ENCODE peak calls at places on chromosomes 4 and X, in ten cellular contexts. Y is fibroblast of lung; I is heart left ventricle; U is tibial artery; J is CD8-positive, alpha-beta memory T cell; F is upper lobe of left lung; N is GM23338; R is ovary; M is kidney; K is cardiac muscle cell. X is an unnamed sample. For H3K4me1, the result is how much of the 10 kb centered on the place peaks cover.

GRCh38 chr4:168765726-168766125 is 244.3 kb downstream of the CBR4 start:
- DNase-seq in Y (peak), I (peak), U (peak), J (no peak), F (no peak), N (no peak), R (no peak), M (no peak), K (no peak), X (peak)

GRCh38 chrX:50626432-50626831 is 155.8 kb upstream of the DGKK start:
- DNase-seq in Y (no peak), I (no peak), U (no peak), J (no peak), F (no peak), N (no peak), R (no peak), M (no peak), K (no peak), X (no peak)

GRCh38 chrX:118448273-118448783 is 47.3 kb upstream of the DOCK11 start:
- DNase-seq in Y (no peak), I (no peak), U (no peak), J (no peak), F (no peak), N (no peak), R (no peak), M (no peak), K (no peak), X (no peak)

GRCh38 chrX:129787336-129788055 is 7.7 kb downstream of the SASH3 start:
- DNase-seq in Y (no peak), I (no peak), U (no peak), J (no peak), F (no peak), N (no peak), R (peak), M (no peak), K (no peak), X (no peak)

GRCh38 chr4:18593297-18594002 is 571.9 kb upstream of the LCORL start:
- DNase-seq in Y (peak), I (peak), U (no peak), J (peak), F (peak), N (peak), R (no peak), M (no peak), K (peak), X (no peak)

GRCh38 chr4:35516102-35516501 is 728.2 kb downstream of the ARAP2 start:
- DNase-seq in Y (no peak), I (no peak), U (no peak), J (no peak), F (no peak), N (no peak), R (no peak), M (no peak), K (no peak), X (no peak)

GRCh38 chrX:42678133-42678532 is 99.8 kb downstream of the PPP1R2C start:
- DNase-seq in Y (no peak), I (no peak), U (no peak), J (no peak), F (no peak), N (peak), R (no peak), M (no peak), K (no peak), X (no peak)

GRCh38 chr4:56147371-56147770 is 198.6 kb downstream of the CEP135 start:
- DNase-seq in Y (peak), I (no peak), U (no peak), J (no peak), F (no peak), N (no peak), R (no peak), M (no peak), K (no peak), X (no peak)

GRCh38 chrX:71253253-71254091 is 468 bp downstream of the ZMYM3 start:
- DNase-seq in Y (peak), I (peak), U (no peak), J (peak), F (no peak), N (peak), R (peak), M (no peak), K (peak), X (peak)

GRCh38 chr4:71201817-71202576 is 136.8 kb upstream of the SLC4A4 start:
- DNase-seq in Y (no peak), I (no peak), U (no peak), J (no peak), F (no peak), N (no peak), R (no peak), M (no peak), K (no peak), X (no peak)

GRCh38 chr4:9904976-9905587 is 116.2 kb downstream of the SLC2A9 start:
- DNase-seq in Y (no peak), I (no peak), U (no peak), J (no peak), F (no peak), N (no peak), R (no peak), M (no peak), K (no peak), X (peak)

GRCh38 chrX:68941385-68941952 is 112.6 kb downstream of the EFNB1 start:
- DNase-seq in Y (peak), I (no peak), U (no peak), J (no peak), F (no peak), N (no peak), R (no peak), M (no peak), K (no peak), X (no peak)

GRCh38 chr4:55364691-55365346 is 18.8 kb downstream of the SRD5A3 start:
- DNase-seq in Y (no peak), I (no peak), U (no peak), J (no peak), F (no peak), N (peak), R (no peak), M (no peak), K (no peak), X (no peak)

GRCh38 chrX:153878969-153879653 is 6.9 kb downstream of the L1CAM start:
- DNase-seq in Y (no peak), I (no peak), U (no peak), J (no peak), F (no peak), N (peak), R (no peak), M (no peak), K (peak), X (no peak)

GRCh38 chrX:24226176-24226575 is 76.6 kb downstream of the ZFX start:
- DNase-seq in Y (no peak), I (no peak), U (no peak), J (no peak), F (no peak), N (no peak), R (no peak), M (no peak), K (no peak), X (no peak)

GRCh38 chrX:8731579-8732395 is at the start of gene ANOS1:
- DNase-seq in Y (peak), I (peak), U (peak), J (no peak), F (peak), N (peak), R (no peak), M (peak), K (peak), X (peak)

GRCh38 chr4:139861471-139861870 is 195.9 kb downstream of the MGST2 start:
- DNase-seq in Y (no peak), I (no peak), U (no peak), J (no peak), F (no peak), N (no peak), R (no peak), M (no peak), K (no peak), X (no peak)

GRCh38 chr4:57426779-57427395 is 316.7 kb upstream of the IGFBP7 start:
- DNase-seq in Y (peak), I (peak), U (peak), J (no peak), F (peak), N (peak), R (peak), M (peak), K (peak), X (peak)

GRCh38 chr4:103484521-103484920 is 235.3 kb downstream of the TACR3 start:
- DNase-seq in Y (no peak), I (no peak), U (no peak), J (no peak), F (no peak), N (no peak), R (no peak), M (no peak), K (no peak), X (no peak)

GRCh38 chr4:83362492-83363329 is 28.1 kb upstream of the HPSE start:
- DNase-seq in Y (peak), I (no peak), U (no peak), J (no peak), F (no peak), N (peak), R (no peak), M (no peak), K (no peak), X (no peak)

GRCh38 chr4:180281726-180282125 is 1961.5 kb upstream of the TENM3 start:
- DNase-seq in Y (no peak), I (no peak), U (no peak), J (no peak), F (no peak), N (no peak), R (no peak), M (no peak), K (no peak), X (no peak)

GRCh38 chr4:165359501-165359900 is 19.3 kb upstream of the CPE start:
- DNase-seq in Y (peak), I (no peak), U (no peak), J (no peak), F (no peak), N (no peak), R (no peak), M (no peak), K (no peak), X (no peak)

GRCh38 chr4:117085185-117085701 is at the start of gene TRAM1L1:
- DNase-seq in Y (peak), I (peak), U (no peak), J (no peak), F (peak), N (peak), R (peak), M (peak), K (peak), X (peak)

GRCh38 chr4:99998062-99998880 is 48.2 kb upstream of the H2AZ1 start:
- DNase-seq in Y (peak), I (no peak), U (no peak), J (no peak), F (no peak), N (peak), R (no peak), M (no peak), K (peak), X (no peak)

GRCh38 chr4:40241026-40241425 is 44.2 kb downstream of the RHOH start:
- DNase-seq in Y (no peak), I (no peak), U (no peak), J (no peak), F (no peak), N (no peak), R (no peak), M (no peak), K (no peak), X (no peak)
- H3K4me1 ChIP-seq in Y (under half), I (under half), U (under half), J (half or more), F (under half), N (under half), R (under half), M (under half), K (under half), X (under half)

GRCh38 chr4:3372264-3372932 is 69.4 kb upstream of the HGFAC start:
- DNase-seq in Y (no peak), I (no peak), U (no peak), J (no peak), F (no peak), N (no peak), R (no peak), M (no peak), K (no peak), X (no peak)
- H3K4me1 ChIP-seq in Y (under half), I (under half), U (under half), J (under half), F (under half), N (under half), R (under half), M (under half), K (under half), X (half or more)

GRCh38 chrX:40871385-40872082 is 136.2 kb upstream of the MED14 start:
- DNase-seq in Y (peak), I (no peak), U (no peak), J (no peak), F (no peak), N (no peak), R (no peak), M (no peak), K (peak), X (no peak)
- H3K4me1 ChIP-seq in Y (under half), I (under half), U (under half), J (under half), F (under half), N (under half), R (under half), M (under half), K (under half), X (under half)

GRCh38 chr4:80187677-80188076 is 9.6 kb upstream of the PRDM8 start:
- DNase-seq in Y (no peak), I (no peak), U (no peak), J (no peak), F (no peak), N (no peak), R (no peak), M (no peak), K (no peak), X (no peak)
- H3K4me1 ChIP-seq in Y (under half), I (under half), U (under half), J (under half), F (under half), N (under half), R (under half), M (under half), K (under half), X (under half)

GRCh38 chr4:122917731-122918130 is 4.7 kb downstream of the NUDT6 start:
- DNase-seq in Y (peak), I (no peak), U (no peak), J (no peak), F (no peak), N (no peak), R (no peak), M (no peak), K (no peak), X (no peak)

GRCh38 chr4:122914292-122914904 is 8.0 kb downstream of the NUDT6 start:
- DNase-seq in Y (peak), I (no peak), U (no peak), J (no peak), F (no peak), N (peak), R (no peak), M (no peak), K (no peak), X (no peak)

GRCh38 chr4:122911588-122911987 is 10.8 kb downstream of the NUDT6 start:
- DNase-seq in Y (no peak), I (no peak), U (no peak), J (no peak), F (no peak), N (no peak), R (no peak), M (no peak), K (no peak), X (no peak)

GRCh38 chr4:122912810-122913575 is 9.4 kb downstream of the NUDT6 start:
- DNase-seq in Y (no peak), I (no peak), U (no peak), J (no peak), F (no peak), N (no peak), R (no peak), M (no peak), K (no peak), X (no peak)

GRCh38 chr4:122914938-122915337 is 7.5 kb downstream of the NUDT6 start:
- DNase-seq in Y (peak), I (no peak), U (no peak), J (no peak), F (no peak), N (no peak), R (no peak), M (no peak), K (no peak), X (no peak)
- H3K4me1 ChIP-seq in Y (under half), I (under half), U (under half), J (under half), F (under half), N (under half), R (under half), M (under half), K (under half), X (under half)

GRCh38 chr4:143359794-143360193 is 23.1 kb downstream of the GAB1 start:
- DNase-seq in Y (no peak), I (no peak), U (no peak), J (no peak), F (no peak), N (no peak), R (no peak), M (no peak), K (no peak), X (no peak)
- H3K4me1 ChIP-seq in Y (under half), I (half or more), U (half or more), J (under half), F (half or more), N (half or more), R (under half), M (half or more), K (under half), X (under half)

GRCh38 chr4:7828011-7828720 is 111.5 kb downstream of the AFAP1 start:
- DNase-seq in Y (peak), I (peak), U (peak), J (peak), F (peak), N (peak), R (peak), M (no peak), K (no peak), X (peak)
- H3K4me1 ChIP-seq in Y (under half), I (half or more), U (under half), J (under half), F (under half), N (under half), R (under half), M (under half), K (under half), X (half or more)

DNA sequence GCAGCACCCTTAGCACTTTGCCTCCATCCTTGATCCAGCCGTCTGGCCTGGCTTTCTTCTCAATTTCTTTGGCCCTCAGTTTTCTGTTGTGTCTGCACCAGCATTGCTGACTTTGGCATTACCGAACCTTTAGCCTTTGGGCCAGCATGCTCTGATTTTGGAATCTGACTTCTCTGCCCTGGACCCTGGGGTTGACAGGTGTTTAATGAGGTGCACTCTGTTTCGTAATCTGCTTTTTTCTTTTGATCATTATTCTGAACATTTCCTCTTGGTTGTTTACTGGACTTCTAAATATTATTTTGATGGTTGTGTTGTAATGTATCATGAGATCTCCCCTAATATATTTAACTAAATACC is 71.5 kb upstream of the ENPP6 start:
- DNase-seq in Y (no peak), I (no peak), U (no peak), J (no peak), F (no peak), N (no peak), R (no peak), M (no peak), K (no peak), X (no peak)
- H3K4me1 ChIP-seq in Y (under half), I (under half), U (under half), J (under half), F (under half), N (under half), R (under half), M (under half), K (under half), X (under half)